ENCODE peak calls at places on chromosomes 3 and 15, in eight cellular contexts. S is substantia nigra, Q is neural progenitor cell, Y is iPS-NIHi11, O is dermis microvascular lymphatic vessel endothelial cell, P is Calu3, K is AG20443, N is RPMI7951. U is an unnamed sample.

GRCh38 chr3:126672741-126673140 is 17.8 kb upstream of the TXNRD3 start:
- DNase-seq in S (no peak), Q (no peak), Y (no peak), O (no peak), P (peak), K (no peak), N (no peak), U (no peak)

GRCh38 chr3:171199473-171199829 is 172.9 kb upstream of the SLC2A2 start:
- DNase-seq in S (no peak), Q (no peak), Y (no peak), O (no peak), P (no peak), K (no peak), N (no peak), U (no peak)

GRCh38 chr15:34716111-34716510 is 38.7 kb downstream of the GJD2 start:
- DNase-seq in S (no peak), Q (no peak), Y (no peak), O (no peak), P (no peak), K (no peak), N (no peak), U (no peak)

GRCh38 chr3:32340039-32340438 is 51.6 kb upstream of the CMTM7 start:
- DNase-seq in S (no peak), Q (peak), Y (peak), O (peak), P (peak), K (peak), N (peak), U (no peak)

GRCh38 chr3:29382399-29382798 is 101.5 kb downstream of the RBMS3 start:
- DNase-seq in S (no peak), Q (no peak), Y (no peak), O (no peak), P (no peak), K (peak), N (no peak), U (no peak)

GRCh38 chr3:156381253-156381652 is 173.7 kb downstream of the SSR3 start:
- DNase-seq in S (no peak), Q (no peak), Y (no peak), O (no peak), P (no peak), K (no peak), N (no peak), U (no peak)

GRCh38 chr15:40763801-40764765 is at the start of gene GCHFR:
- DNase-seq in S (peak), Q (peak), Y (peak), O (peak), P (peak), K (peak), N (peak), U (peak)

GRCh38 chr3:149783576-149783975 is 8.8 kb downstream of the ANKUB1 start:
- DNase-seq in S (no peak), Q (no peak), Y (no peak), O (no peak), P (no peak), K (peak), N (peak), U (no peak)

GRCh38 chr3:81195483-81195882 is 566.0 kb downstream of the GBE1 start:
- DNase-seq in S (no peak), Q (no peak), Y (no peak), O (no peak), P (no peak), K (no peak), N (no peak), U (no peak)

U was measured in ascending aorta.